ENCODE peak calls at places on chromosomes 1 and 21, in five cellular contexts. Y is SK-N-MC; J is neural progenitor cell; V is naive thymus-derived CD4-positive, alpha-beta T cell; F is IMR-90. S is an unnamed sample.

GRCh38 chr1:1215266-1215676 is 1.3 kb upstream of the TNFRSF4 start:
- DNase-seq in Y (no peak), J (no peak), V (no peak), F (peak; percentile 18), S (no peak)

GRCh38 chr1:212566522-212567479 is 41.8 kb upstream of the ATF3 start:
- DNase-seq in Y (peak; percentile 58), J (no peak), V (peak; percentile 41), F (peak; percentile 90), S (peak; percentile 49)

GRCh38 chr1:20255666-20256065 is 35.0 kb upstream of the VWA5B1 start:
- DNase-seq in Y (no peak), J (no peak), V (no peak), F (peak; percentile 78), S (no peak)

GRCh38 chr1:222867316-222867715 is 52.5 kb downstream of the DISP1 start:
- DNase-seq in Y (no peak), J (no peak), V (no peak), F (no peak), S (no peak)

GRCh38 chr1:75672528-75673393 is 51.7 kb upstream of the ACADM start:
- DNase-seq in Y (peak; percentile 35), J (peak; percentile 19), V (no peak), F (peak; percentile 83), S (no peak)

GRCh38 chr1:9078035-9078948 is 8.9 kb upstream of the SLC2A5 start:
- DNase-seq in Y (no peak), J (no peak), V (no peak), F (peak; percentile 65), S (no peak)

GRCh38 chr1:154837034-154837678 is 32.9 kb downstream of the KCNN3 start:
- DNase-seq in Y (no peak), J (no peak), V (no peak), F (no peak), S (no peak)

GRCh38 chr1:16224472-16224871 is 12.0 kb upstream of the ARHGEF19 start:
- DNase-seq in Y (no peak), J (no peak), V (no peak), F (no peak), S (no peak)

GRCh38 chr1:228889289-228889688 is 154.0 kb downstream of the RHOU start:
- DNase-seq in Y (no peak), J (no peak), V (no peak), F (no peak), S (no peak)

GRCh38 chr21:43782741-43783700 is 6.4 kb upstream of the RRP1 start:
- DNase-seq in Y (no peak), J (no peak), V (no peak), F (no peak), S (no peak)

GRCh38 chr1:182643699-182644098 is 39.5 kb upstream of the RGS16 start:
- DNase-seq in Y (no peak), J (no peak), V (no peak), F (no peak), S (no peak)

GRCh38 chr1:149936076-149936991 is at the start of gene MTMR11:
- DNase-seq in Y (no peak), J (peak; percentile 23), V (no peak), F (peak; percentile 34), S (no peak)

GRCh38 chr1:205925730-205926129 is 17.5 kb downstream of the SLC26A9 start:
- DNase-seq in Y (no peak), J (no peak), V (no peak), F (peak; percentile 85), S (no peak)

GRCh38 chr1:218983848-218984247 is 189.8 kb upstream of the LYPLAL1 start:
- DNase-seq in Y (no peak), J (peak; percentile 52), V (no peak), F (no peak), S (no peak)

GRCh38 chr1:18819986-18820790 is 39.3 kb downstream of the TAS1R2 start:
- DNase-seq in Y (no peak), J (no peak), V (no peak), F (no peak), S (no peak)

GRCh38 chr1:156619582-156619955 is 354 bp downstream of the HAPLN2 start:
- DNase-seq in Y (no peak), J (no peak), V (no peak), F (no peak), S (no peak)

GRCh38 chr1:25523512-25523911 is 19.9 kb upstream of the LDLRAP1 start:
- DNase-seq in Y (no peak), J (peak; percentile 38), V (no peak), F (peak; percentile 46), S (no peak)

GRCh38 chr1:236465959-236466303 is 57.9 kb upstream of the LGALS8 start:
- DNase-seq in Y (no peak), J (no peak), V (peak; percentile 42), F (no peak), S (no peak)

GRCh38 chr21:28334407-28334806 is 658.3 kb downstream of the LTN1 start:
- DNase-seq in Y (no peak), J (no peak), V (no peak), F (no peak), S (no peak)

GRCh38 chr1:225437710-225438437 is 10.0 kb upstream of the LBR start:
- DNase-seq in Y (no peak), J (peak; percentile 53), V (no peak), F (peak; percentile 45), S (no peak)

GRCh38 chr21:16205527-16205926 is 475.7 kb downstream of the USP25 start:
- DNase-seq in Y (no peak), J (no peak), V (no peak), F (no peak), S (no peak)

GRCh38 chr21:46098303-46099141 is 610 bp downstream of the COL6A2 start:
- DNase-seq in Y (no peak), J (peak; percentile 37), V (no peak), F (no peak), S (peak; percentile 15)

GRCh38 chr1:54221867-54222484 is 22.0 kb downstream of the MRPL37 start:
- DNase-seq in Y (no peak), J (no peak), V (no peak), F (no peak), S (no peak)

GRCh38 chr1:54220004-54220811 is 20.2 kb downstream of the MRPL37 start:
- DNase-seq in Y (no peak), J (no peak), V (no peak), F (peak; percentile 45), S (no peak)

GRCh38 chr1:54222711-54223110 is 22.7 kb downstream of the MRPL37 start:
- DNase-seq in Y (no peak), J (no peak), V (no peak), F (no peak), S (no peak)

GRCh38 chr1:54219688-54220003 is 19.7 kb downstream of the MRPL37 start:
- DNase-seq in Y (no peak), J (no peak), V (no peak), F (peak; percentile 40), S (no peak)

DNA sequence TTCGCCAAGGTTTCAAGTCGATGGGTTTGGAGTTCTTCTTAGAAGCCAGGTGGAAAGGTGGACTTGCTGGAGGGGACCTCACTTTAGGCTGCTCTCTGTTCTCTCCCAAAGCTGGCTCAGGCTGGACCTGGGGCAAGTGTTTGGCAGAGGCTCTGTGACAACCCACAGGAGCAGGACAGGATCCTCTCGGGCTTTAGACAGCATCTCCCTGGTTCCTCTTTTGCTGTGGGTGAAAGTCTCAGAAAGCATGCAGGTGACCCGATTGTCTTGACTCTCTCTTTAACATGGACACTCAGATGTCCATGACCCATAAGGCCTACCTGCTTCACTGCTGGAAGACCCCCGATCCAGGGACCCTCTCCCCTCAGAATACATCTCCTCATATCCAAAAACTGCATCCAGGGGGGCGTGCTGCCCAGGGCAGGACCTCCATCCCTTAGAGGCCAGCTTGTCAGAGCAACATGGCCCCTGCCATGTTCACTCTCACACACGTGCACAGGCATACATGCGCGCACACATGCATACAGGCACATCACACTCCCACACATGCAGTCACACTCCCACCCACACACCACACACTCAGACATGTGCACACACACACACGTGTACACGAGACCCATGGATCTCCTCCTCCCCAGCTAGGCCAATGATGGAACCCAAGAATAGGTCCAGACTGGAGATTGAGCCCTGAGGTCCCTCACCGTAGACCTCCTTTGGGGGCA is 21.3 kb downstream of the MRPL37 start:
- DNase-seq in Y (no peak), J (no peak), V (no peak), F (no peak), S (no peak)
- H3K27ac ChIP-seq in Y (peak overlapping the region; percentile 80), J (no peak overlapping the region), V (no peak overlapping the region), F (no peak overlapping the region), S (no peak overlapping the region)

GRCh38 chr21:31698461-31698860 is 33.5 kb downstream of the SCAF4 start:
- DNase-seq in Y (no peak), J (no peak), V (no peak), F (no peak), S (no peak)
- H3K36me3 ChIP-seq in Y (peaks cover 94% of the 10 kb centered on the region), J (peaks cover 64% of the 10 kb centered on the region), V (peaks cover 63% of the 10 kb centered on the region), F (peaks cover 34% of the 10 kb centered on the region), S (peaks cover 42% of the 10 kb centered on the region)

DNA sequence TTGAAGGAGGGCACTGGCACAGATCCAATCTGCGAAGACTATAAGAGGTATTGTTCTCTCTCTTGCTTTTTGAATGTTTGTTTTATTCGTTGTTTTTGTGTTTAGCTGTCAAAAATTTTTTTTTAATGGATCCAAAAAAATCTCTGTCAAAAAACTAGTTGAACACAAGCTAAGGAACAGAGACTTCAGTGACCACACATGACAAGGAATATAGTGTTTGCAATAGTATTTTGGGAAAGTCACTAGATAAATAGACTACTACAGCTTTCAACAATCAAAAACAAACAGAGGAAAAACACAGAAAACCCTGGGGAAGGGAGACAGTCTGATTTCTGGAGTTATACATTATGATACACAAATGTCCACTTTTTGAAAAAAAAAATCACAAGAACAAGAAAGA is 36.9 kb upstream of the COA6 start:
- DNase-seq in Y (no peak), J (no peak), V (no peak), F (no peak), S (no peak)
- H3K9me3 ChIP-seq in Y (peaks cover 12% of the 10 kb centered on the region), J (peaks cover 15% of the 10 kb centered on the region), V (no peaks in the 10 kb centered on the region), F (peaks cover 3% of the 10 kb centered on the region), S (peaks cover 7% of the 10 kb centered on the region)

GRCh38 chr1:226958300-226958699 is 18.2 kb downstream of the COQ8A start:
- DNase-seq in Y (no peak), J (no peak), V (no peak), F (no peak), S (no peak)

GRCh38 chr1:226954777-226955176 is 14.7 kb downstream of the COQ8A start:
- DNase-seq in Y (no peak), J (no peak), V (no peak), F (no peak), S (no peak)

GRCh38 chr1:226954337-226954736 is 14.2 kb downstream of the COQ8A start:
- DNase-seq in Y (no peak), J (no peak), V (no peak), F (no peak), S (no peak)

GRCh38 chr1:226957714-226958113 is 17.6 kb downstream of the COQ8A start:
- DNase-seq in Y (no peak), J (no peak), V (no peak), F (no peak), S (no peak)

DNA sequence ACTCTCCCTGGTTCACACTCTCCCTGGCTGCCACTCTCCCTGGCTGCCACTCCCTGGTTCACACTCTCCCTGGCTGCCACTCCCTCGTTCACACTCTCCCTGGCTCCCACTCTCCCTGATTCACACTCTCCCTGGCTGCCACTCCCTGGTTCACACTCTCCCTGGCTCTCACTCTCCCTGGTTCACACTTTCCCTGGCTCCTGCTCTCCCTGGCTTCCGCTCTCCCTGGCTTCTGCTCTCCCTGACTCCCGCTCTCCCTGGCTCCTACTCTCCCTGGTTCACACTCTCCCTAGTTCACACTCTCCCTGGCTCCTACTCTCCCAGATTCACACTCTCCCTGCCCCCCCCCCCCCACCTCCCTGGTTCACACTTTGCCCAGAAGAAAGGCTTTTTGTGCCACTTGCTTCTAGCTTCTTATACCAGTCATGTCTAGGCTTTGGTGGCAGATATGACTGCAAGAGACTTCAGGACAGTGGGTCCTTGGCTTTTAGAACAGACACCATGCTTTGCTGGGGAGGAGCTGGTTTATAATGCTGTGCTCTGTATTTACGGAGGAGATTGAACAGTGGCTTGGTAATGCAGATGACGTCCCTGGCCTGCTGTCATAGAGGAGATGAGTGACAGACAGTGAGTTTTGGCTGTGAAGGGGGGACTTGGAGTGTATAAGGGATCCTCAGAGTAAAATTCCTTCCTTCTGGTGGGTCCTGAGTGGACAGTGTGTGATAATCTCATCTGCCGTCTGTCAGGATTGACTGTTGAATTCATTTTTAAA is 17.0 kb downstream of the COQ8A start:
- DNase-seq in Y (no peak), J (no peak), V (no peak), F (no peak), S (no peak)
- H3K27ac ChIP-seq in Y (no peak overlapping the region), J (no peak overlapping the region), V (no peak overlapping the region), F (no peak overlapping the region), S (no peak overlapping the region)

S was measured in CD8-positive, alpha-beta T cell.